ENCODE peak calls at places on chromosomes 4 and X, in four cellular contexts. L is LNCaP clone FGC, P is pancreas, G is adipocyte. F is an unnamed sample.

GRCh38 chr4:4254179-4254578 is 6.2 kb upstream of the TMEM128 start:
- DNase-seq in L (no peak), P (no peak), G (no peak), F (no peak)

GRCh38 chr4:85268146-85268545 is 206.8 kb upstream of the ARHGAP24 start:
- DNase-seq in L (no peak), P (no peak), G (no peak), F (no peak)

GRCh38 chrX:132965461-132965860 is 7.0 kb upstream of the HS6ST2 start:
- DNase-seq in L (no peak), P (no peak), G (no peak), F (no peak)

GRCh38 chr4:74258949-74259348 is 49.3 kb upstream of the EPGN start:
- DNase-seq in L (peak), P (peak), G (peak), F (peak)

GRCh38 chr4:185874516-185875230 is 62.7 kb upstream of the SORBS2 start:
- DNase-seq in L (no peak), P (no peak), G (peak), F (no peak)

GRCh38 chr4:37953620-37954325 is 6.4 kb upstream of the PTTG2 start:
- DNase-seq in L (no peak), P (no peak), G (no peak), F (no peak)

GRCh38 chr4:16869594-16870245 is 28.7 kb downstream of the LDB2 start:
- DNase-seq in L (no peak), P (no peak), G (no peak), F (no peak)

GRCh38 chr4:38306482-38307071 is 346.4 kb downstream of the PTTG2 start:
- DNase-seq in L (no peak), P (no peak), G (no peak), F (no peak)

GRCh38 chr4:64230709-64231310 is 178.4 kb downstream of the TECRL start:
- DNase-seq in L (peak), P (no peak), G (no peak), F (no peak)

GRCh38 chr4:100061835-100062234 is 111.8 kb upstream of the H2AZ1 start:
- DNase-seq in L (no peak), P (no peak), G (peak), F (no peak)

DNA sequence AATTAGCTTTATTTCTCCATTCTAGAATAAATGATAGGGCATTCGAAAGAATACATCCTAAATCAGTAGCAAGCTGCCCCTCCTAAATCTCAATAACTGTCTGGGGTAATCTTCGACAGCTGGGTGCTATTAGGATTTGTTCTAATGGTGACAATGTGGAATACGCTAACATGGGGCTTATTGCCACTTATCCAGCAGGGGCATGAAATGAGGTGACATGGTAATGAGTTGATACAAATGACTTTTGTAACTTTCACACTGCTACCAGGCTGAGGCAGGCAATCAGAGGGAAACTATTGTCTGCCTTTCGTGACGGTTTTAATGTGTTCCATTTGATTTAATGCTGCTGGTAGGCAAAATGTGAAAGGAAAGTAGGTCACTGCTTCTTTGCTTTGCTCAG is 1047.4 kb upstream of the PABPC4L start:
- DNase-seq in L (no peak), P (no peak), G (no peak), F (no peak)
- H3K4me3 ChIP-seq in L (no peak), P (no peak), G (no peak), F (no peak)

DNA sequence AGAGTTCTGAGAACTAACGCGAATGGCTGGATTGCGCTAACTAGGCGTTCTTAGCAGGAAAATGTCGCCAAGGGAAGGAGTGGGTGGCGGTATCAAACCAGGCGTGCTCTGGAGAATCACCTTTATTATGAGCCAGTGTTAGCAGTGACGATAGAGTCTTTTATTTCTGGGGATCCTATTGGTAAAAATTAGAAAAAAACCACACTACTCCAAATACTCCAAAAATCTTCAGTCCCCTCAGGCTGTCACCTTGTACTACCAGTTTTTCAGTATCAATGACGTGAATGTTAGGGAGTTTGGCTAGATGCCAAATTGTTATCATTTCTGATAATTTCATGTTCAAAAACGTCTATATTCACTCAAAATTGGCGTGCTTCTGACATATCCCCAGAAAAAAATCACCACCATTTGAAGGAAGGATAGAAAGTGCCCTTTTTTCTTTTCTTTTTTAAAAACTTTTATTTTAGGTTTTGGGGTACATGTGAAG is 1.5 kb downstream of the UGT8 start:
- DNase-seq in L (no peak), P (no peak), G (no peak), F (no peak)
- H3K4me3 ChIP-seq in L (no peak), P (no peak), G (no peak), F (peak)

DNA sequence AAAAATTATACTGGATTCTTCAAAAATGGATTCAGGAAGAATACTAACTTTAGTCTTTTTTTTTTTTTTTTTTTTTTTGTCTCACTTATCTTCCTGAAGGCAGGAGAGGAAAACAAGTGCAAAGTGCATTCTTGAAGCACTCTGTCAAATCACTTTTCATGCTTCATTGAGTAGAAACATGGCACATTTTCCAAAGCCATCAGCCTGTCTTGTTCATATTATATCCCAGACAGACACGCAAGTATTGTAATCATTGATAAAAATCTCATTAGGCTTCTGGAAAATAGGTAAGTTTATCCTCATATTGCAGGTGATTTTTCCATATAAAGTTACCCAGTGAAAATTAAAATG is 1.3 kb downstream of the BBS12 start:
- DNase-seq in L (no peak), P (no peak), G (no peak), F (no peak)
- H3K4me3 ChIP-seq in L (peak), P (no peak), G (peak), F (peak)

GRCh38 chr4:173530326-173531062 is 465 bp upstream of the HAND2 start:
- DNase-seq in L (no peak), P (no peak), G (peak), F (no peak)

GRCh38 chr4:173528378-173529321 is 1.4 kb downstream of the HAND2 start:
- DNase-seq in L (no peak), P (no peak), G (peak), F (no peak)

GRCh38 chr4:173531085-173531965 is 1.3 kb upstream of the HAND2 start:
- DNase-seq in L (no peak), P (no peak), G (peak), F (no peak)

GRCh38 chr4:173527103-173527876 is 2.7 kb downstream of the HAND2 start:
- DNase-seq in L (no peak), P (no peak), G (peak), F (no peak)

DNA sequence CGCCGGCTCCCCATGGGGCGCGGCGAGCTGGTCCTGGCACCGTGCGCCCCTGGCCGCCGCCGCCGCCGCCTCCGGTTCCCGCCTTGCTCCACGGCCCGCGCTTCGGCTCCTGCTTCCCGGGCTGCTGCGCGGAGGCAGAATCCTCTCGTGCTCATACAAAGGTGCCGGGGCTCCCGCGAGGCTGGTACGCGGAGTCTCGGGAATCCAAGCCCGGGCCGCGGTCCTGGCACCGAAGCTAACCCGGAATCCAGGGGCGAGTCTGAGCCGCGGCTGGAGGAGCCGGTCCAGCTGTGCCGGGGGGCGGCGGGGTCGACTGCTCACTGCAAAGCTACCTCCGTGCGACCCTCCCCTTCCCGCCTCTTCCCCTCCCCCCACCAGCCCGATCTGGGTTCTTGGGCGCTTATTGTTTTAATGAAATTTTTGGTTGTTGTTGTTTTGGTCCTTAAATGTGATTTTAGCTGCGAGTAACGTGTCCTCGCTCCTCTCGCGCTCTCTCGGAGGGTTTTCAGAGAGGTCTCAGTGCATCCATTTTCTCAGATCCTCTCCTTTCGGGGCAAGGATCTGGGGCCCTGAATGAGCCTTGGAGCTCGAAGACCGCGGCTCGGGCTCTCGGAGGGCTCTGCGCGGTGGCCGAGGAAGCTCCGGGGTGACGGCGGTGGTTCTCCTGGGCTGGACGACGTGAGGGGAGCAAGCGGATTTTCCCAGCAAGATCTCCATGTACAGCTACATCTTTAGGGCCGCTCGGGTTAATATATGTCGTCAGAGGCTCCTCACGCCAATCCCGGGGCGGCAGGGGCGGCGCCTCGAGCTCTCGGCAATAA is at the start of gene HAND2:
- DNase-seq in L (no peak), P (peak), G (peak), F (no peak)
- H3K4me3 ChIP-seq in L (no peak), P (peak), G (peak), F (peak)

DNA sequence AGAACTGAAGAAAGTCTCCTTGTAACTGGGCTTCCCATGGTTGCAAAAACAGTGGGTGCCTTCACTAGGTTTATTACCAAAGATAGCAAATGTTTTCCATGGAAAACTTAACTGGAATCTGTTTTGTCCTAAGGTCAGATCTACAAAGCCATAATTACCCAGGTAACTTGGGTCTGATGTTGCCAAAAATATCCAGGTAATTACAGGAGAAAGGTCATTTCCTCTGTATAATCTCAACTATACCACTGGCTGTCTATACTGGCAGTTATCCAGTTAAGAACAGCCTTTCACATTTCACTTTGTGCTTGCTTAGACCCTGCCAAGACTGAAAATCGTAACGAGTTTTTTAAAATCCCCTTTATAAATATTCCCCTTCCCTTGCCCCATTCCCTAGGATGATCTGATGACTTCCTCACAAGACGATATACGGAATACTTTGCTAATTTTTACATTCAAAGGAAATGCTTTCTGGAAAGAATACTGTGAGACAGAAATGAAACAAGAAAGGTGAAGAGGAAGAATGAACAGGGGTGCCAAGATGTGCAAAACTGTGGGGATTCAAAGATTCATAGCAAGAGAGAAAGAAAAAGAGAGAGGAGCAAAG is 105.5 kb downstream of the MAML3 start:
- DNase-seq in L (no peak), P (no peak), G (no peak), F (no peak)
- H3K4me3 ChIP-seq in L (no peak), P (no peak), G (peak), F (no peak)

GRCh38 chrX:46628406-46629371 is 55.1 kb downstream of the CHST7 start:
- DNase-seq in L (no peak), P (peak), G (peak), F (peak)

GRCh38 chrX:46626566-46626965 is 53.0 kb downstream of the CHST7 start:
- DNase-seq in L (no peak), P (no peak), G (no peak), F (no peak)

GRCh38 chrX:46627700-46628405 is 54.3 kb downstream of the CHST7 start:
- DNase-seq in L (peak), P (no peak), G (no peak), F (no peak)

GRCh38 chrX:46624090-46624786 is 50.7 kb downstream of the CHST7 start:
- DNase-seq in L (peak), P (no peak), G (no peak), F (no peak)

DNA sequence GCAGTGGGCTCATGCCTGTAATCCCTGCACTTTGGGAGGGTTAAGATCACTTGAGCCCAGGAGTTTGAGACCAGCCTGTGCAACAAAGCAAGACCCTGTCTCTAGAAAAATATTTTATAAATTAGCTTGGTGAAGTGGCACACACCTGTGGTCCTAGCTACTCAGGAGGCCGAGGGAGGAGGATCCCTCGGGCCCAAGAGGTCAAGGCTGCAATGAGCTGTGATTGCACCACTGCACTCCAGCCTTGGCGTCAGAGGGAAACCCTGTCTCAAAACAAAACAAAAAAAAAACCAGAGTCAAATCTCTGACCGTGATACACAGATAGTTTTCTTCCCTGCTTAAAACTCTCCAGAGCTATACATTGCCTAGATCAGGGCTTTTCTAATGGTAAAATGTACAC is 53.5 kb downstream of the CHST7 start:
- DNase-seq in L (no peak), P (no peak), G (no peak), F (no peak)
- H3K4me3 ChIP-seq in L (no peak), P (no peak), G (no peak), F (no peak)

GRCh38 chr4:83662204-83662603 is 126.3 kb downstream of the GPAT3 start:
- DNase-seq in L (no peak), P (no peak), G (no peak), F (no peak)
- H3K4me3 ChIP-seq in L (no peak), P (no peak), G (no peak), F (no peak)

GRCh38 chrX:134240209-134240608 is 3.2 kb downstream of the CCDC160 start:
- DNase-seq in L (no peak), P (no peak), G (no peak), F (no peak)

GRCh38 chrX:134236690-134237362 is at the start of gene CCDC160:
- DNase-seq in L (no peak), P (peak), G (peak), F (peak)

GRCh38 chrX:134235236-134235635 is 1.7 kb upstream of the CCDC160 start:
- DNase-seq in L (no peak), P (no peak), G (no peak), F (no peak)

GRCh38 chrX:134239016-134239415 is 2.0 kb downstream of the CCDC160 start:
- DNase-seq in L (no peak), P (no peak), G (no peak), F (no peak)

GRCh38 chrX:134237363-134237702 is 351 bp downstream of the CCDC160 start:
- DNase-seq in L (no peak), P (peak), G (no peak), F (peak)
- H3K4me3 ChIP-seq in L (peak), P (peak), G (peak), F (no peak)

F was measured in thyroid gland.